ENCODE peak calls at places on chromosomes 6 and 20, in five cellular contexts. I, B, V, K and R are unnamed samples.

GRCh38 chr6:157534134-157534871 is 153.3 kb downstream of the ZDHHC14 start:
- DNase-seq in K (no peak), I (no peak), V (no peak), B (no peak), R (no peak)

GRCh38 chr20:15842872-15843271 is 730.4 kb downstream of the KIF16B start:
- DNase-seq in K (no peak), V (no peak), I (no peak), B (no peak), R (no peak)

GRCh38 chr20:62949887-62950286 is 2.6 kb upstream of the SLC17A9 start:
- DNase-seq in V (no peak), B (peak), I (no peak), K (no peak), R (no peak)

GRCh38 chr20:25277941-25278521 is 30.1 kb downstream of the PYGB start:
- DNase-seq in I (no peak), V (no peak), B (peak), K (no peak), R (no peak)

GRCh38 chr6:84635081-84635745 is 129.2 kb downstream of the TBX18 start:
- DNase-seq in K (no peak), B (no peak), V (no peak), I (no peak), R (no peak)

GRCh38 chr6:163338671-163339405 is 75.7 kb upstream of the QKI start:
- DNase-seq in K (no peak), I (peak), B (no peak), V (no peak), R (no peak)

GRCh38 chr20:8932192-8933150 is 136.4 kb upstream of the PLCB4 start:
- DNase-seq in V (no peak), I (peak), K (no peak), B (no peak), R (no peak)

GRCh38 chr20:62617711-62618483 is 24.4 kb upstream of the SLCO4A1 start:
- DNase-seq in I (peak), K (no peak), B (peak), V (peak), R (peak)

GRCh38 chr6:136035378-136036070 is 184.0 kb downstream of the PDE7B start:
- DNase-seq in V (no peak), K (no peak), B (no peak), I (peak), R (no peak)

GRCh38 chr6:111147440-111147839 is 60.1 kb downstream of the SLC16A10 start:
- DNase-seq in I (no peak), V (no peak), B (no peak), K (no peak), R (no peak)

GRCh38 chr6:134516582-134516981 is 198.7 kb upstream of the SGK1 start:
- DNase-seq in V (no peak), B (no peak), I (no peak), K (no peak), R (no peak)

GRCh38 chr20:23116301-23117089 is 30.4 kb upstream of the CD93 start:
- DNase-seq in K (no peak), I (no peak), V (no peak), B (peak), R (no peak)

GRCh38 chr6:28974505-28974904 is 30.6 kb downstream of the ZNF311 start:
- DNase-seq in I (no peak), B (no peak), V (no peak), K (no peak), R (no peak)

GRCh38 chr20:60649541-60649940 is 602.5 kb upstream of the CDH4 start:
- DNase-seq in I (no peak), B (no peak), V (no peak), K (no peak), R (no peak)

GRCh38 chr6:4185419-4185818 is 50.0 kb upstream of the ECI2 start:
- DNase-seq in I (no peak), K (no peak), V (no peak), B (no peak), R (no peak)

GRCh38 chr6:43856005-43856765 is 86.2 kb downstream of the VEGFA start:
- DNase-seq in V (no peak), K (no peak), I (peak), B (no peak), R (no peak)

GRCh38 chr6:154606457-154606856 is 96.0 kb upstream of the CNKSR3 start:
- DNase-seq in V (no peak), I (no peak), B (no peak), K (no peak), R (peak)

GRCh38 chr20:13810446-13810845 is 25.6 kb downstream of the NDUFAF5 start:
- DNase-seq in I (no peak), V (no peak), K (no peak), B (no peak), R (no peak)

GRCh38 chr6:31836676-31837611 is 9.4 kb downstream of the HSPA1B start:
- DNase-seq in I (peak), K (no peak), B (no peak), V (no peak), R (no peak)

GRCh38 chr20:59482581-59483187 is 121.7 kb upstream of the PHACTR3 start:
- DNase-seq in V (no peak), K (no peak), B (peak), I (no peak), R (no peak)

GRCh38 chr6:75130784-75131183 is 75.1 kb downstream of the COL12A1 start:
- DNase-seq in B (no peak), V (no peak), I (no peak), K (no peak), R (no peak)

GRCh38 chr6:55882731-55883595 is 7.6 kb upstream of the BMP5 start:
- DNase-seq in K (no peak), B (no peak), V (no peak), I (peak), R (no peak)

GRCh38 chr20:4470375-4470774 is 251.3 kb upstream of the PRND start:
- DNase-seq in V (no peak), B (no peak), I (no peak), K (no peak), R (no peak)

GRCh38 chr6:89566930-89567634 is 71.5 kb downstream of the LYRM2 start:
- DNase-seq in I (no peak), V (no peak), K (no peak), B (no peak), R (no peak)

GRCh38 chr6:111739257-111739696 is 133.6 kb upstream of the TRAF3IP2 start:
- DNase-seq in V (no peak), B (peak), I (no peak), K (no peak), R (no peak)

GRCh38 chr20:8601542-8601912 is 467.4 kb upstream of the PLCB4 start:
- DNase-seq in B (no peak), K (no peak), I (no peak), V (no peak), R (no peak)

GRCh38 chr6:156167289-156168076 is 609.7 kb upstream of the ARID1B start:
- DNase-seq in V (peak), K (no peak), I (peak), B (peak), R (no peak)

GRCh38 chr20:18004389-18005031 is 35.7 kb downstream of the MGME1 start:
- DNase-seq in K (no peak), B (peak), I (no peak), V (no peak), R (no peak)

GRCh38 chr20:62576815-62577214 is 65.5 kb upstream of the SLCO4A1 start:
- DNase-seq in K (no peak), V (no peak), I (peak), B (no peak), R (no peak)

GRCh38 chr20:4637081-4637797 is 84.5 kb upstream of the PRND start:
- DNase-seq in B (no peak), I (no peak), V (no peak), K (no peak), R (no peak)

GRCh38 chr20:25686081-25687077 is 10.3 kb downstream of the ZNF337 start:
- DNase-seq in V (no peak), B (peak), I (no peak), K (no peak), R (no peak)

GRCh38 chr6:53065266-53066058 is at the start of gene FBXO9:
- DNase-seq in B (peak), I (peak), K (peak), V (peak), R (peak)

GRCh38 chr6:156848533-156848932 is 71.4 kb downstream of the ARID1B start:
- DNase-seq in K (no peak), I (peak), V (no peak), B (no peak), R (no peak)

GRCh38 chr20:3667434-3668037 is 4.3 kb upstream of the GFRA4 start:
- DNase-seq in B (no peak), V (no peak), I (no peak), K (no peak), R (no peak)

GRCh38 chr6:38702471-38703397 is at the start of gene GLO1:
- DNase-seq in B (peak), I (peak), V (peak), K (peak), R (peak)
- TF ChIP-seq POLR2A in B (peak), I (peak), V (no peak), K (peak), R (peak)

GRCh38 chr20:34709044-34709835 is 5.1 kb downstream of the TP53INP2 start:
- DNase-seq in I (peak), V (peak), K (peak), B (peak), R (peak)
- TF ChIP-seq POLR2A in I (no peak), V (no peak), K (no peak), B (no peak), R (peak)

GRCh38 chr6:78593898-78594666 is 273.3 kb upstream of the IRAK1BP1 start:
- DNase-seq in B (no peak), K (no peak), V (no peak), I (no peak), R (no peak)
- TF ChIP-seq POLR2A in B (no peak), K (no peak), V (no peak), I (no peak), R (no peak)

GRCh38 chr20:50513169-50514034 is 3.2 kb downstream of the PTPN1 start:
- DNase-seq in K (no peak), B (no peak), V (no peak), I (peak), R (no peak)
- TF ChIP-seq POLR2A in K (no peak), B (no peak), V (no peak), I (no peak), R (no peak)

GRCh38 chr6:17280552-17281090 is 540 bp upstream of the RBM24 start:
- DNase-seq in V (peak), I (no peak), K (no peak), B (peak), R (no peak)
- TF ChIP-seq POLR2A in V (no peak), I (no peak), K (peak), B (no peak), R (no peak)